ENCODE peak calls at places on chromosomes 12 and 14, in five cellular contexts. A is uterus, T is IMR-90, W is HepG2, Q is tibial nerve. H is an unnamed sample.
A peak's percentile ranks its signal among the peaks of the same experiment; 100 is the strongest.

GRCh38 chr12:27922591-27923139 is 49.9 kb downstream of the PTHLH start:
- DNase-seq in A (peak; percentile 13), T (peak; percentile 66), W (no peak), Q (no peak), H (peak; percentile 17)

GRCh38 chr12:107558816-107559382 is 126.7 kb upstream of the PWP1 start:
- DNase-seq in A (no peak), T (no peak), W (peak; percentile 93), Q (no peak), H (no peak)

GRCh38 chr14:64725360-64725815 is 21.2 kb downstream of the PLEKHG3 start:
- DNase-seq in A (no peak), T (no peak), W (no peak), Q (no peak), H (no peak)

GRCh38 chr14:20195911-20196310 is 5.2 kb downstream of the OR11G2 start:
- DNase-seq in A (no peak), T (no peak), W (no peak), Q (no peak), H (no peak)

GRCh38 chr12:109734219-109735000 is 20.8 kb downstream of the FAM222A start:
- DNase-seq in A (peak; percentile 9), T (peak; percentile 1), W (no peak), Q (no peak), H (no peak)

GRCh38 chr14:100072783-100073346 is 7.6 kb downstream of the EVL start:
- DNase-seq in A (no peak), T (no peak), W (no peak), Q (no peak), H (peak; percentile 32)

GRCh38 chr14:104393898-104394605 is 185.5 kb upstream of the C14orf180 start:
- DNase-seq in A (peak; percentile 70), T (no peak), W (no peak), Q (no peak), H (no peak)

GRCh38 chr12:87196329-87196728 is 832.9 kb downstream of the C12orf50 start:
- DNase-seq in A (no peak), T (peak; percentile 5), W (no peak), Q (no peak), H (no peak)

GRCh38 chr14:76267322-76268012 is 108.5 kb upstream of the ESRRB start:
- DNase-seq in A (peak; percentile 29), T (peak; percentile 21), W (no peak), Q (peak; percentile 47), H (peak; percentile 12)

GRCh38 chr12:80321653-80322052 is 122.4 kb upstream of the PTPRQ start:
- DNase-seq in A (no peak), T (peak; percentile 15), W (peak; percentile 2), Q (no peak), H (peak; percentile 60)

GRCh38 chr14:52315355-52315718 is 1.2 kb downstream of the PTGER2 start:
- DNase-seq in A (peak; percentile 34), T (peak; percentile 39), W (no peak), Q (no peak), H (no peak)

GRCh38 chr12:95397566-95397965 is 76.4 kb upstream of the METAP2 start:
- DNase-seq in A (no peak), T (no peak), W (no peak), Q (no peak), H (no peak)

GRCh38 chr14:74763803-74764531 is 851 bp downstream of the YLPM1 start:
- DNase-seq in A (peak; percentile 28), T (peak; percentile 17), W (no peak), Q (no peak), H (peak; percentile 13)

GRCh38 chr12:27382126-27382795 is 49.6 kb downstream of the BMAL2 start:
- DNase-seq in A (no peak), T (no peak), W (no peak), Q (no peak), H (no peak)

GRCh38 chr12:109163150-109163549 is 46.8 kb downstream of the ACACB start:
- DNase-seq in A (no peak), T (no peak), W (no peak), Q (no peak), H (no peak)

GRCh38 chr14:93976477-93977057 is at the start of gene ASB2:
- DNase-seq in A (peak; percentile 83), T (peak; percentile 52), W (no peak), Q (no peak), H (no peak)
- TF ChIP-seq POLR2A in A (peak; percentile 74), T (no peak), W (no peak), Q (no peak), H (no peak)

DNA sequence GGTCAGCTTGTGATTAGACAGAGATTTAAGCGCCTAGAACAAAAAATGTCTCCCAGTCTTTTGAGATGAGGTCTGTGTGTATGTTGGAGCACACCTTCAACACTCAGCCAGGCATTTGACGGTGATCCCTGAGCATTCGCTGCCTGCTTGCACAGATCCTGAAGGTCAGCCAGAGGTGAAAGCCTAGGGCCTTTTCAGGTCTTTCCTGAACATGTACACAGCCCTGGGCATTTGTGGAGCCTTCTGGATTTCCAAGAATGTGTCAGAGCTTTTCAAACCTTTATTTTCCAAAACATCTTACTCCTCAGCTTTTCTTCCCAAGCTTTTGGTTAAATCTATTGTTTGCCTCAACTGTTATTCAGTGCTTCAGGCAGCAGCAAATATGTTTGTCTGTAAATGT is 59.1 kb upstream of the AMN start:
- DNase-seq in A (no peak), T (no peak), W (no peak), Q (no peak), H (no peak)
- TF ChIP-seq CTCF in A (no peak), T (no peak), W (no peak), Q (no peak), H (no peak)

GRCh38 chr12:119182701-119183493 is 4.2 kb downstream of the HSPB8 start:
- DNase-seq in A (no peak), T (peak; percentile 35), W (no peak), Q (no peak), H (no peak)
- H3K4me1 ChIP-seq in A (no peaks in the 10 kb centered on the region), T (peaks cover 9% of the 10 kb centered on the region), W (peaks cover 17% of the 10 kb centered on the region), Q (no peaks in the 10 kb centered on the region), H (no peaks in the 10 kb centered on the region)

DNA sequence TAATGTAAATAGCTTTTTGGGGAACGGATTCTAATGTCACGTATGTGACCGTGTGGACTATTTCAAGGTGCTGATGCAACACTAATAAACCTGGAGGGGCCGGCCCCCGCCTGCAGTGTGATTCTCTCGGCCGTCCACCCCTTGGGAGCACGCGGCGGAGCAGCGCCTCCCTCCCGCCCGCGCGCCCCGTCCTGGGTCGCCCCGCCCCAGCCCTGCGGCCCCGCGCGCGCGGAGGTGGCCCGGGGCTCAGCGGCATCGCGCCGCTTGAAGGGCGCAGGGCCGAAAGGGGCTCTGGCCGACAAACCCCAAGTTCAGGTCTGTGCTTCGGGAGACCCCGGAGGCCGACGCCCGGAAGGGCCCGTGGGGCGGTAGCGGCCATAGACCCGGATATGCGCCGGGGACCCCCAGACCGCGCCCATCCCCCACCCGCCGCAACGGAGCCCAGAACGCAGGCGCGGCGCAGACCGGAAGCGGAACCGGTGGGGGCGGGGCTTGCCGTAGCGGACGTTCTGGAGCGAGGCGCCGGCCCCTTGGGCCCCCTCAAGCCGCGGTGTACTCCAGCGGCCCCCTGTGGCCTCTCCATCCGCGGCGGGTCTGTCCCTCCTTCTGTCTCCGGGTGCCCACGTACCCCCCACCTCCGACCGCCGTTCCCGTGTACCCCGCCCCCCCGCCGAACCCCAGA is at the start of gene TEX22:
- DNase-seq in A (peak; percentile 89), T (peak; percentile 64), W (peak; percentile 61), Q (peak; percentile 82), H (peak; percentile 72)
- TF ChIP-seq POLR2A in A (peak; percentile 38), T (peak; percentile 72), W (no peak), Q (peak; percentile 73), H (peak; percentile 37)

GRCh38 chr14:26252176-26252575 is 345.7 kb downstream of the NOVA1 start:
- DNase-seq in A (no peak), T (no peak), W (no peak), Q (no peak), H (no peak)

GRCh38 chr14:26255213-26255612 is 342.6 kb downstream of the NOVA1 start:
- DNase-seq in A (peak; percentile 25), T (peak; percentile 31), W (no peak), Q (no peak), H (no peak)
- TF ChIP-seq CTCF in A (peak; percentile 45), T (peak; percentile 56), W (no peak), Q (peak; percentile 11), H (peak; percentile 26)

GRCh38 chr14:91012050-91012449 is 48.4 kb downstream of the RPS6KA5 start:
- DNase-seq in A (no peak), T (no peak), W (no peak), Q (no peak), H (no peak)

GRCh38 chr14:91010153-91010533 is 50.3 kb downstream of the RPS6KA5 start:
- DNase-seq in A (no peak), T (no peak), W (no peak), Q (no peak), H (no peak)

GRCh38 chr14:91008759-91009409 is 51.6 kb downstream of the RPS6KA5 start:
- DNase-seq in A (no peak), T (no peak), W (no peak), Q (no peak), H (no peak)

GRCh38 chr14:91005716-91006115 is 54.7 kb downstream of the RPS6KA5 start:
- DNase-seq in A (no peak), T (no peak), W (no peak), Q (no peak), H (no peak)

GRCh38 chr14:91009501-91010152 is 50.8 kb downstream of the RPS6KA5 start:
- DNase-seq in A (no peak), T (no peak), W (no peak), Q (no peak), H (no peak)
- H3K4me1 ChIP-seq in A (peaks cover 6% of the 10 kb centered on the region), T (no peaks in the 10 kb centered on the region), W (no peaks in the 10 kb centered on the region), Q (peaks cover 6% of the 10 kb centered on the region), H (no peaks in the 10 kb centered on the region)

GRCh38 chr12:131985145-131985875 is 35.6 kb downstream of the EP400 start:
- DNase-seq in A (no peak), T (no peak), W (no peak), Q (no peak), H (no peak)

GRCh38 chr12:131981388-131981787 is 31.6 kb downstream of the EP400 start:
- DNase-seq in A (no peak), T (no peak), W (no peak), Q (no peak), H (no peak)

GRCh38 chr12:131982041-131982440 is 32.3 kb downstream of the EP400 start:
- DNase-seq in A (no peak), T (no peak), W (no peak), Q (no peak), H (no peak)

GRCh38 chr12:131983554-131983953 is 33.8 kb downstream of the EP400 start:
- DNase-seq in A (no peak), T (no peak), W (no peak), Q (no peak), H (no peak)

DNA sequence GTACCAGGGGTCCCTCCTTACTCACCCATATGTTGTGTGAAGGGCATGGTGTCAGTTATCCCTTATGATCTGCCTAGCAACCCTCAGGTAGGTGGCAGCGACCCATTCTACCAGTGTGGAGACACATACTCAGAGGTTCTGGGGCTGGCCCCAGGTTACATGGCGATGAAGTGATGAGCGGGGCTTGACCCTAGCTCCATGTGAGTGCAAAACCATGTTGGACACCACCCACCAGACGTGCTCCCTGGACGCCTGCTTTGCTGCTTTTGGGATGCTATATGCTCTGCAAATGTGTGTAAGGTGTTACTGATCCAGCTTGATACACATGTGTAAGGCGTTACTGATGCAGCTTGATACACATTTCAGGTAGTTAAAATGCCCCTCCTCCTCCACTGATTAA is 33.3 kb downstream of the EP400 start:
- DNase-seq in A (no peak), T (no peak), W (no peak), Q (no peak), H (no peak)
- TF ChIP-seq POLR2A in A (no peak), T (no peak), W (no peak), Q (no peak), H (no peak)

H was measured in prostate gland.